ENCODE peak calls at places on chromosomes 6 and 20, in seven cellular contexts. F, Y, S, G, T, B and C are unnamed samples.

GRCh38 chr6:166625356-166625755 is 1.7 kb downstream of the RPS6KA2 start:
- DNase-seq in T (peak; percentile 46), G (peak; percentile 51), B (no peak), Y (no peak), F (no peak), S (no peak), C (no peak)

GRCh38 chr20:8039048-8039447 is 19.5 kb upstream of the TMX4 start:
- DNase-seq in G (no peak), F (no peak), S (no peak), B (no peak), T (no peak), Y (no peak), C (no peak)

GRCh38 chr6:12010635-12011275 is 1.4 kb upstream of the HIVEP1 start:
- DNase-seq in T (peak; percentile 65), B (peak; percentile 77), Y (peak; percentile 54), F (peak; percentile 77), S (peak; percentile 94), G (peak; percentile 69), C (peak; percentile 57)

GRCh38 chr20:16272961-16273360 is 300.3 kb downstream of the KIF16B start:
- DNase-seq in F (no peak), B (no peak), T (no peak), S (no peak), Y (no peak), G (no peak), C (no peak)

GRCh38 chr20:17995967-17996819 is 27.4 kb downstream of the MGME1 start:
- DNase-seq in Y (no peak), F (no peak), T (peak; percentile 75), B (no peak), S (peak; percentile 62), G (peak; percentile 48), C (no peak)

GRCh38 chr6:102717737-102718427 is 1324.4 kb downstream of the GRIK2 start:
- DNase-seq in G (no peak), F (no peak), Y (no peak), B (no peak), S (no peak), T (no peak), C (no peak)

GRCh38 chr6:158068893-158069799 is 87.5 kb downstream of the SYNJ2 start:
- DNase-seq in G (peak; percentile 98), B (peak; percentile 78), Y (no peak), S (no peak), T (no peak), F (no peak), C (no peak)

GRCh38 chr6:157433678-157434081 is 52.7 kb downstream of the ZDHHC14 start:
- DNase-seq in T (no peak), S (no peak), Y (no peak), G (no peak), B (no peak), F (no peak), C (no peak)

GRCh38 chr20:11777861-11778570 is 139.7 kb upstream of the BTBD3 start:
- DNase-seq in B (no peak), F (no peak), S (no peak), T (peak; percentile 17), Y (no peak), G (no peak), C (no peak)

GRCh38 chr20:62454936-62455673 is 20.7 kb downstream of the GATA5 start:
- DNase-seq in G (no peak), T (no peak), S (no peak), F (no peak), Y (no peak), B (no peak), C (no peak)

GRCh38 chr6:147285087-147285855 is 81.1 kb downstream of the STXBP5 start:
- DNase-seq in B (no peak), Y (no peak), T (peak; percentile 43), S (no peak), F (no peak), G (no peak), C (no peak)

GRCh38 chr6:167825759-167826229 is 917 bp upstream of the AFDN start:
- DNase-seq in T (peak; percentile 78), B (peak; percentile 81), G (peak; percentile 91), F (peak; percentile 47), Y (peak; percentile 29), S (peak; percentile 86), C (peak; percentile 82)

GRCh38 chr6:105781248-105781647 is 304.9 kb upstream of the PRDM1 start:
- DNase-seq in G (no peak), B (no peak), T (no peak), F (no peak), Y (no peak), S (no peak), C (no peak)

GRCh38 chr6:12348530-12349511 is 58.7 kb downstream of the EDN1 start:
- DNase-seq in T (no peak), Y (no peak), S (no peak), B (peak; percentile 60), F (no peak), G (no peak), C (no peak)

GRCh38 chr20:32456869-32457421 is 98.8 kb downstream of the ASXL1 start:
- DNase-seq in F (no peak), Y (peak; percentile 56), G (peak; percentile 61), T (peak; percentile 97), S (no peak), B (no peak), C (peak; percentile 38)

GRCh38 chr6:35496036-35496850 is 636 bp downstream of the TEAD3 start:
- DNase-seq in S (no peak), B (no peak), Y (no peak), F (peak; percentile 58), G (peak; percentile 53), T (peak; percentile 77), C (no peak)

GRCh38 chr6:37882724-37883413 is 63.3 kb downstream of the ZFAND3 start:
- DNase-seq in G (no peak), B (no peak), T (no peak), Y (no peak), S (no peak), F (no peak), C (no peak)

GRCh38 chr6:102679844-102680243 is 1286.3 kb downstream of the GRIK2 start:
- DNase-seq in G (no peak), Y (no peak), S (no peak), F (no peak), B (no peak), T (peak; percentile 21), C (no peak)

GRCh38 chr20:58660855-58661254 is 9.8 kb downstream of the STX16 start:
- DNase-seq in T (no peak), Y (no peak), B (no peak), S (no peak), F (no peak), G (no peak), C (no peak)

GRCh38 chr20:58656825-58657224 is 5.7 kb downstream of the STX16 start:
- DNase-seq in T (no peak), B (no peak), Y (no peak), S (no peak), G (no peak), F (no peak), C (no peak)

GRCh38 chr20:58661298-58662141 is 10.4 kb downstream of the STX16 start:
- DNase-seq in Y (no peak), B (no peak), T (no peak), S (no peak), F (no peak), G (peak; percentile 62), C (no peak)

GRCh38 chr20:58662142-58662473 is 11.0 kb downstream of the STX16 start:
- DNase-seq in G (no peak), Y (no peak), F (no peak), T (no peak), S (no peak), B (no peak), C (no peak)

GRCh38 chr20:58659841-58660240 is 8.8 kb downstream of the STX16 start:
- DNase-seq in Y (no peak), T (no peak), F (no peak), G (no peak), S (no peak), B (no peak), C (no peak)
- H3K27ac ChIP-seq in Y (no peak overlapping the region), T (peak overlapping the region; percentile 5), F (no peak overlapping the region), G (peak overlapping the region; percentile 11), S (peak overlapping the region; percentile 57), B (no peak overlapping the region), C (no peak overlapping the region)

GRCh38 chr6:144615870-144616269 is 330.7 kb downstream of the UTRN start:
- DNase-seq in F (no peak), G (no peak), Y (no peak), S (no peak), T (no peak), B (no peak), C (no peak)

GRCh38 chr6:144617231-144618199 is 332.4 kb downstream of the UTRN start:
- DNase-seq in G (no peak), F (no peak), Y (no peak), B (no peak), S (no peak), T (no peak), C (no peak)

GRCh38 chr6:144607998-144608736 is 323.0 kb downstream of the UTRN start:
- DNase-seq in G (no peak), B (no peak), S (no peak), F (no peak), Y (no peak), T (no peak), C (no peak)

GRCh38 chr6:144612811-144613210 is 327.7 kb downstream of the UTRN start:
- DNase-seq in F (no peak), S (no peak), B (no peak), Y (no peak), G (no peak), T (no peak), C (no peak)

GRCh38 chr6:144613859-144614258 is 328.7 kb downstream of the UTRN start:
- DNase-seq in G (no peak), T (no peak), Y (no peak), S (no peak), F (no peak), B (no peak), C (no peak)
- H3K27ac ChIP-seq in G (no peak overlapping the region), T (no peak overlapping the region), Y (no peak overlapping the region), S (no peak overlapping the region), F (no peak overlapping the region), B (no peak overlapping the region), C (no peak overlapping the region)

GRCh38 chr6:501891-502601 is 110.5 kb downstream of the IRF4 start:
- DNase-seq in Y (no peak), G (no peak), T (no peak), B (no peak), F (no peak), S (peak; percentile 82), C (no peak)
- H3K27ac ChIP-seq in Y (no peak overlapping the region), G (no peak overlapping the region), T (no peak overlapping the region), B (no peak overlapping the region), F (no peak overlapping the region), S (peak overlapping the region; percentile 68), C (no peak overlapping the region)

DNA sequence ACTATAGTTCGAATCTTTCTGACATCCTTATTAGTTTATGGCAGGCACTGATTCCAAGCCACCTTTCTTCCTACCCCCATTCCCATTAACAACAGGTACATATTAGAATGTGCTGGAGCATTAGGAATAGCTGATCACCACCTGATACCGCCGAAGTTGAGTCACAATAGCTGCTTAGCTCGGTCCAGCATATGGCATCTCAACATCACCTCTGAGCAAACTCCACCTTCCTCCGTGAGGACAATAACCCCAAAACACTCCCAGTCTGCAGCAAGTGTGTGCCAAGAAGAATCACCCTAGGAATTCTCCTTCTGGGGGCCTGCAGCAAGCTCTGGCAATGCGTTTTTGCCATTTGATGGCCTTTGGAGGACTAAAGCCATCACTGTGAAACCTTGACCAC is 8.7 kb downstream of the PMEPA1 start:
- DNase-seq in S (no peak), B (no peak), Y (no peak), T (no peak), G (no peak), F (no peak), C (no peak)
- H3K27ac ChIP-seq in S (no peak overlapping the region), B (no peak overlapping the region), Y (no peak overlapping the region), T (no peak overlapping the region), G (no peak overlapping the region), F (no peak overlapping the region), C (no peak overlapping the region)